ENCODE peak calls at places on chromosomes 13 and 19, in eight cellular contexts. N, Q, O, R, P, U, J and G are unnamed samples. For H3K9me3, the result is how much of the 10 kb centered on the place peaks cover.

GRCh38 chr13:95813139-95813538 is 136.2 kb downstream of the DNAJC3 start:
- DNase-seq in N (no peak), Q (no peak), O (no peak), R (no peak), P (no peak), U (no peak), J (no peak), G (no peak)

GRCh38 chr19:435056-435706 is 25.7 kb downstream of the SHC2 start:
- DNase-seq in N (no peak), Q (no peak), O (no peak), R (no peak), P (no peak), U (no peak), J (no peak), G (no peak)

GRCh38 chr19:17281391-17282304 is at the start of gene ANKLE1:
- DNase-seq in N (no peak), Q (no peak), O (no peak), R (no peak), P (peak), U (no peak), J (no peak), G (peak)

GRCh38 chr13:29702912-29703351 is 107.4 kb upstream of the SLC7A1 start:
- DNase-seq in N (no peak), Q (no peak), O (peak), R (no peak), P (peak), U (no peak), J (no peak), G (no peak)

GRCh38 chr13:50589139-50589538 is 254.4 kb downstream of the DLEU7 start:
- DNase-seq in N (no peak), Q (no peak), O (no peak), R (no peak), P (peak), U (peak), J (no peak), G (no peak)

GRCh38 chr13:32669030-32669646 is 82.9 kb downstream of the PDS5B start:
- DNase-seq in N (no peak), Q (no peak), O (peak), R (no peak), P (peak), U (peak), J (no peak), G (no peak)

GRCh38 chr13:111202745-111203144 is 87.6 kb downstream of the ARHGEF7 start:
- DNase-seq in N (peak), Q (no peak), O (peak), R (no peak), P (peak), U (peak), J (peak), G (no peak)

GRCh38 chr19:18995804-18996241 is 37.5 kb downstream of the SUGP2 start:
- DNase-seq in N (no peak), Q (peak), O (peak), R (no peak), P (peak), U (peak), J (no peak), G (peak)

GRCh38 chr13:44414771-44415170 is 41.1 kb downstream of the SERP2 start:
- DNase-seq in N (no peak), Q (no peak), O (no peak), R (no peak), P (no peak), U (no peak), J (no peak), G (no peak)

GRCh38 chr19:12703056-12703455 is 6.6 kb upstream of the FBXW9 start:
- DNase-seq in N (no peak), Q (no peak), O (peak), R (no peak), P (peak), U (peak), J (no peak), G (no peak)

GRCh38 chr19:56953411-56953810 is 112.9 kb upstream of the PEG3 start:
- DNase-seq in N (no peak), Q (no peak), O (no peak), R (no peak), P (no peak), U (no peak), J (no peak), G (no peak)
- H3K9me3 ChIP-seq in N (under half), Q (under half), O (under half), R (under half), P (under half), U (under half), J (under half), G (under half)

DNA sequence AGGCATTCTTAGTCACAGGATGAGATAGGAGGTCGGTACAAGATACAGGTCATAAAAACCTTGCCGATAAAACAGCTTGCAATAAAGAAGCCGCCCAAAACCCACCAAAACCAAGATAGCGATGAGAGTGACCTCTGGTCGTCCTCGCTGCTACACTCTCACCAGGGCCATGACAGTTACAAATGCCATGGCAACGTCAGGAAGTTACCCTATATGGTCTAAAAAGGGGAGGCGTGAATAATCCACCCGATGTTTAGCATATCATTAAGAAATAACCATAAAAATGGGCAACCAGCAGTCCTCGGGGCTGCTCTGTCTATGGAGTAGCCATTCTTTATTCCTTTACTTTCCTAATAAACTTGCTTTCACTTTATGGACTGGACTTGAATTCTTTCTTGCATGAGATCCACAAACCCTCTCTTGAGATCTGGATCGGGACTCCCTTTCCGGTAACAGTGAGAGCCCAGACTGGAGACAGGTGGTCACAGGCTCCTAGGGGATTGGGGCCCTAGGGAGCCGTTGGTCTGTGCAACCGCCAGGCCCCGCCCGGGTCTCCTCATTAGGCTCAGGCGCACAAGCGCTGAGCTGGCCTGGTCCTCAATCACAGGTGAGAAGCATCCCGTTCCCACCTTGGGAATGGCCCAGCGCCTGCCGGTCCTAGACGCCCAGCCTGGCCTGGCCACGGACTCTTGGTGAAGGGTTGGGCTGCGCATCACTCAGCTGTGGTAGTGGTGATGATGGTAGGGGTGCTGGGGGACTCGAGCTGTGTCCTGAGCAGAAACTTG is 10.9 kb upstream of the ZNF544 start:
- DNase-seq in N (no peak), Q (no peak), O (no peak), R (no peak), P (no peak), U (no peak), J (no peak), G (no peak)
- H3K9me3 ChIP-seq in N (under half), Q (under half), O (under half), R (half or more), P (under half), U (under half), J (half or more), G (half or more)

GRCh38 chr19:27935669-27936068 is 1277.3 kb downstream of the UQCRFS1 start:
- DNase-seq in N (no peak), Q (no peak), O (no peak), R (no peak), P (no peak), U (no peak), J (no peak), G (no peak)
- H3K9me3 ChIP-seq in N (under half), Q (under half), O (under half), R (under half), P (under half), U (under half), J (under half), G (under half)

GRCh38 chr19:21569497-21569870 is 64.1 kb downstream of the ZNF429 start:
- DNase-seq in N (no peak), Q (peak), O (no peak), R (no peak), P (peak), U (no peak), J (peak), G (peak)
- H3K9me3 ChIP-seq in N (under half), Q (under half), O (under half), R (under half), P (under half), U (under half), J (under half), G (under half)